ENCODE peak calls at places on chromosomes 2 and 18, in four cellular contexts. C, O, J and P are unnamed samples.

GRCh38 chr18:63152096-63152495 is 167.5 kb downstream of the BCL2 start:
- DNase-seq in O (no peak), C (no peak), J (no peak), P (no peak)

GRCh38 chr18:67485655-67486054 is 30.9 kb downstream of the DSEL start:
- DNase-seq in O (no peak), C (no peak), J (no peak), P (no peak)

GRCh38 chr2:134788417-134788816 is 50.0 kb upstream of the ACMSD start:
- DNase-seq in J (no peak), O (no peak), C (no peak), P (no peak)

GRCh38 chr2:134120160-134120717 is 133.6 kb upstream of the MGAT5 start:
- DNase-seq in C (no peak), O (no peak), J (no peak), P (peak; percentile 47)

GRCh38 chr2:100391735-100392515 is 25.5 kb downstream of the CHST10 start:
- DNase-seq in O (no peak), J (no peak), C (no peak), P (no peak)

GRCh38 chr18:1017679-1018078 is 113.0 kb downstream of the ADCYAP1 start:
- DNase-seq in O (no peak), C (no peak), J (no peak), P (no peak)

GRCh38 chr2:27920148-27920885 is 29.8 kb downstream of the BABAM2 start:
- DNase-seq in C (no peak), O (peak; percentile 47), J (no peak), P (peak; percentile 23)

GRCh38 chr18:77098554-77099174 is 33.9 kb downstream of the MBP start:
- DNase-seq in C (no peak), J (no peak), O (no peak), P (peak; percentile 37)

GRCh38 chr2:240386321-240386720 is 49.1 kb upstream of the GPC1 start:
- DNase-seq in C (no peak), O (no peak), J (no peak), P (peak; percentile 4)

GRCh38 chr18:57767259-57768050 is 35.7 kb downstream of the ATP8B1 start:
- DNase-seq in C (no peak), O (no peak), J (no peak), P (no peak)

GRCh38 chr18:79484661-79485621 is 89.2 kb downstream of the NFATC1 start:
- DNase-seq in O (peak; percentile 98), C (peak; percentile 11), J (no peak), P (peak; percentile 49)

GRCh38 chr18:60692277-60692676 is 319.7 kb upstream of the MC4R start:
- DNase-seq in O (no peak), C (no peak), J (no peak), P (no peak)

GRCh38 chr2:224222320-224222719 is 179.6 kb downstream of the FAM124B start:
- DNase-seq in C (no peak), J (no peak), O (peak; percentile 6), P (no peak)

GRCh38 chr2:200703132-200703925 is 108.4 kb upstream of the BZW1 start:
- DNase-seq in J (peak; percentile 68), O (peak; percentile 67), C (no peak), P (peak; percentile 15)

GRCh38 chr18:52499018-52499417 is 159.0 kb downstream of the DCC start:
- DNase-seq in O (no peak), J (no peak), C (no peak), P (no peak)

GRCh38 chr2:40242315-40242714 is 209.6 kb downstream of the SLC8A1 start:
- DNase-seq in J (no peak), C (no peak), O (no peak), P (no peak)

GRCh38 chr18:70359071-70359470 is 70.2 kb downstream of the SOCS6 start:
- DNase-seq in C (no peak), O (no peak), J (no peak), P (no peak)

GRCh38 chr2:240109386-240109785 is 26.7 kb downstream of the COPS9 start:
- DNase-seq in C (no peak), J (no peak), O (no peak), P (no peak)

GRCh38 chr2:72886505-72887031 is 640 bp upstream of the SPR start:
- DNase-seq in C (no peak), O (no peak), J (no peak), P (no peak)

GRCh38 chr2:112021781-112022231 is 33.3 kb upstream of the TMEM87B start:
- DNase-seq in J (no peak), C (no peak), O (no peak), P (no peak)

GRCh38 chr2:71773218-71773617 is 319.9 kb downstream of the DYSF start:
- DNase-seq in C (no peak), J (no peak), O (no peak), P (no peak)

GRCh38 chr2:121283670-121284245 is 1.2 kb downstream of the TFCP2L1 start:
- DNase-seq in O (no peak), J (no peak), C (no peak), P (no peak)

GRCh38 chr18:50298443-50299284 is 11.2 kb upstream of the CXXC1 start:
- DNase-seq in J (no peak), C (no peak), O (no peak), P (no peak)

GRCh38 chr2:228771719-228772254 is 499.3 kb downstream of the PID1 start:
- DNase-seq in O (no peak), J (no peak), C (no peak), P (no peak)

GRCh38 chr2:223613017-223613950 is 11.1 kb upstream of the SCG2 start:
- DNase-seq in O (peak; percentile 98), C (peak; percentile 54), J (peak; percentile 89), P (peak; percentile 81)

GRCh38 chr2:50770299-50770698 is 261.6 kb downstream of the NRXN1 start:
- DNase-seq in C (no peak), J (no peak), O (no peak), P (no peak)

GRCh38 chr18:48872234-48873145 is 78.3 kb downstream of the SMAD7 start:
- DNase-seq in C (no peak), O (no peak), J (no peak), P (no peak)

GRCh38 chr2:30869988-30870387 is 62.7 kb upstream of the CAPN13 start:
- DNase-seq in O (no peak), J (no peak), C (no peak), P (no peak)

GRCh38 chr18:66005831-66006588 is 255.2 kb downstream of the CDH7 start:
- DNase-seq in J (no peak), C (no peak), O (no peak), P (no peak)

GRCh38 chr18:55301196-55301540 is 286.8 kb downstream of the TCF4 start:
- DNase-seq in J (no peak), C (no peak), O (no peak), P (no peak)

GRCh38 chr18:55737781-55738468 is 149.9 kb upstream of the TCF4 start:
- DNase-seq in J (no peak), O (no peak), C (no peak), P (no peak)

DNA sequence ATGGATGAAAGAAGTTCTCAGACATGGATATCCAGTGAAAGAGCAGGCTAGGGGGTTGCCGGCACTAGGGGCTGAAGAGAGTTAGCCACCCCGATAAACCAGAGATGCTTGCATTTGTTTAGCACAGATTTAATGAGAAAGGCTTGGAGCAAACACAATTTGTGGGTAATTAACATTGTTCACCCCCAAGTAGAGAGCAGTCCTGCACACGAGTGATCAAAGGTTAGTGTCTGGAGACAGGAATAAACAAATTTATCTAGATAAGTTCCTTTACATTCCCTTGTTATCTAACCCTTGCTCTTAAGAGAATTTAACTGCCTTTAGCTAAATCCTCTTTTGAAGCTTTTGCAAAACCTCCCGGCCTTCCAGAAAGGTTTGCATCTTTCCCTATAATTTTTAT is 23.9 kb downstream of the HTR2B start:
- DNase-seq in C (no peak), J (no peak), O (no peak), P (no peak)
- H3K36me3 ChIP-seq in C (no peaks in the 10 kb centered on the region), J (no peaks in the 10 kb centered on the region), O (peaks cover 29% of the 10 kb centered on the region), P (peaks cover 60% of the 10 kb centered on the region)

DNA sequence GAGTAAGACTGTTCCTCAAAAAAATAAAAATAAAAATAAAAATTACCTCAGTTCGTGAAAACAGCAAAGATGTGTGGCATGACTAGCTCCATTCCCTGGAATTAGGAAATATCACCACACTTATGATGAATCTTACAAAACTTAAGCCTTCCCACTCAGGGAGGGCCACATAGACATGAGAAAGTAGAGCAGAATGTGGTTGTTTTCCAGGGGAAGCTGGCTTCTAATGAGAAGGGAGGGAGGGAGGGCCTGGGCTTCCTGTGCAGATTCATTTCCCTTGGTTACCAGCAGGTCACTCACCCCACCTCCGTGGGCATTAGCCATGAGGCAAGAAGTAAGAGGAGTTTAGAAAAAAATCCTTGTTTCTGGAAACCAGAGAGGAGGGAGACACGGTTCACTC is 95.9 kb upstream of the RMDN2 start:
- DNase-seq in O (peak; percentile 61), C (no peak), J (no peak), P (no peak)
- H3K4me3 ChIP-seq in O (no peak overlapping the region), C (no peak overlapping the region), J (no peak overlapping the region), P (no peak overlapping the region)

DNA sequence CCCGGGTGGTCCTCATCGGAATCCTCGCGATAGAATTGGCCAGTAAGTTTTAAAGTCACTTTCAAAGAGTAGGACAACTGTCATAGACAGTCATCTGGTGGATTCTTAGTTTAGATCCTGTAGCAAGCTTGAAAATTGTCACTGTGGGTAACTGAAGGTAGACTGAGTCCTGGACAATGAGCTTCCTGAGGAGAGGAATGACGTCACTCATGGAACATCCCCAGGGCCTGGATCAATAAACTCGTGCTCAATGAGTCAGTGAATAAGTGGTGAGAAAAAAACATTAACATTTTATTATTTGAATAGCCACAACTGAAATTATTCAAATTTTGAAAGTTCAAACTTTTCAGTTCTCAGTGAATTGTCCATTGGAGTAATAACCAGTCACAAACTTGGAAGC is 101.4 kb upstream of the CXCR4 start:
- DNase-seq in J (no peak), O (no peak), C (no peak), P (no peak)
- H3K36me3 ChIP-seq in J (no peaks in the 10 kb centered on the region), O (no peaks in the 10 kb centered on the region), C (no peaks in the 10 kb centered on the region), P (no peaks in the 10 kb centered on the region)

GRCh38 chr18:73690222-73690621 is 457.4 kb downstream of the FBXO15 start:
- DNase-seq in C (no peak), J (no peak), O (no peak), P (no peak)
- H3K4me3 ChIP-seq in C (no peak overlapping the region), J (no peak overlapping the region), O (peak overlapping the region; percentile 9), P (no peak overlapping the region)

DNA sequence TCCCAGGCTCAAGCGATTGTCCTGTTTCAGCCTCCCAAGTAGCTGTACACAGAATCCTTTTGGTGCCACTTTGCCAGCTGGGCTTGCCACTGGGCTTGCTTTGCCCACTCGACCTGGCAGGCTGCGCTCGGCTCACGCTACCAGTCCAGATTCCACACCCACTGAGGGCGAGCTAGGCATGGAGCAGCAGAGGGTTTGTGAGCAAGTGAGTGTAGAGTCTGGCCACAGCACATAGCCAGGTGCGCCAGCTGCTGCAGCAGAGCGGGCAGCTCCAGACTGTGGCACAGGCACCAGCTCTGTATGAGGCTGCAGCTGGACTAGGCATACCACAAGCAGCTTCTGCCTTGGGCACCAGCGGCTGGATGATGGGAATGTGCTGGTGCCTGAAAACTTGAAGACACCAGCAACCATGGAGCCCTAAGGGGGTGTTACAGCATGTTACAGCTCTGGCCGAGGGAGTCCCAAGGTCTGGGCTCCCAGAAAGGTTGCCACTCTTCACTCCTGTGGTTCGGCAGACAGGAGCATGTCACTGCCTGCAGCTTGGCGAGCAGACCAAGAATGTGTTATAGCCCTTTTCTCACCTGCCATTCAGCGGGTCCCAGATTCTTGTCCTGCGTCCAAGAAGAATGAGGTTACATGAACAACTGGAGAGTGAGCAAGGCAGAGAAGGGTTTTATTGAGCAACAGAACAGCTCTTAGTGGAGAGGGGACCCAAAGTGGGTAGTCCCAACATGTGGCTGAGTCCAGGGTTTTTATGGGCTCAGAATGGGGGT is 12.9 kb downstream of the SMARCAL1 start:
- DNase-seq in C (no peak), O (no peak), J (no peak), P (no peak)
- H3K36me3 ChIP-seq in C (no peaks in the 10 kb centered on the region), O (peaks cover 60% of the 10 kb centered on the region), J (peaks cover 23% of the 10 kb centered on the region), P (peaks cover 97% of the 10 kb centered on the region)